ENCODE peak calls at places on chromosomes 4 and X, in nine cellular contexts. M is RWPE1; Y is GM03348; A is nucleus accumbens; H is AG04449; X is activated naive CD4-positive, alpha-beta T cell; B is fibroblast of the conjunctiva; P is H1; S is T-helper 1 cell. I is an unnamed sample.
A peak's percentile ranks its signal among the peaks of the same experiment; 100 is the strongest.

GRCh38 chr4:100081511-100081910 is 108.8 kb downstream of the DDIT4L start:
- DNase-seq in M (peak; percentile 36), Y (no peak), A (no peak), H (no peak), X (no peak), B (no peak), P (no peak), S (no peak), I (no peak)

GRCh38 chrX:4528247-4528646 is 814.8 kb upstream of the PRKX start:
- DNase-seq in M (no peak), Y (no peak), A (no peak), H (no peak), X (no peak), B (no peak), P (no peak), S (no peak), I (no peak)

GRCh38 chr4:8502836-8503585 is 62.4 kb downstream of the TRMT44 start:
- DNase-seq in M (no peak), Y (no peak), A (no peak), H (no peak), X (no peak), B (no peak), P (no peak), S (no peak), I (no peak)

GRCh38 chr4:145484240-145484846 is 2.7 kb downstream of the SMAD1 start:
- DNase-seq in M (no peak), Y (no peak), A (no peak), H (no peak), X (no peak), B (no peak), P (no peak), S (no peak), I (no peak)

GRCh38 chrX:46587158-46587557 is 13.6 kb downstream of the CHST7 start:
- DNase-seq in M (no peak), Y (peak; percentile 45), A (no peak), H (no peak), X (no peak), B (no peak), P (no peak), S (no peak), I (no peak)

GRCh38 chr4:152106113-152106763 is 345.4 kb upstream of the GATB start:
- DNase-seq in M (peak; percentile 90), Y (peak; percentile 89), A (peak; percentile 62), H (peak; percentile 78), X (no peak), B (peak; percentile 80), P (no peak), S (no peak), I (peak; percentile 66)

GRCh38 chr4:130479020-130479419 is 1383.1 kb downstream of the C4orf33 start:
- DNase-seq in M (peak; percentile 20), Y (no peak), A (no peak), H (no peak), X (no peak), B (no peak), P (no peak), S (no peak), I (no peak)

GRCh38 chr4:114019276-114019971 is 40.0 kb upstream of the ARSJ start:
- DNase-seq in M (peak; percentile 26), Y (no peak), A (no peak), H (no peak), X (no peak), B (peak; percentile 20), P (no peak), S (no peak), I (no peak)

GRCh38 chr4:167509551-167509950 is 275.3 kb upstream of the SPOCK3 start:
- DNase-seq in M (peak; percentile 4), Y (no peak), A (no peak), H (no peak), X (no peak), B (no peak), P (no peak), S (no peak), I (no peak)

GRCh38 chr4:158823461-158823873 is 54.6 kb downstream of the FNIP2 start:
- DNase-seq in M (no peak), Y (peak; percentile 20), A (no peak), H (no peak), X (no peak), B (no peak), P (no peak), S (no peak), I (no peak)

GRCh38 chrX:97057349-97057909 is 173.7 kb downstream of the RPA4 start:
- DNase-seq in M (no peak), Y (no peak), A (no peak), H (no peak), X (no peak), B (no peak), P (no peak), S (no peak), I (no peak)

GRCh38 chr4:186719925-186720694 is 3.5 kb downstream of the FAT1 start:
- DNase-seq in M (no peak), Y (no peak), A (no peak), H (no peak), X (no peak), B (no peak), P (no peak), S (no peak), I (no peak)

GRCh38 chrX:50941638-50942037 is 31.1 kb downstream of the BMP15 start:
- DNase-seq in M (no peak), Y (no peak), A (no peak), H (no peak), X (no peak), B (no peak), P (peak; percentile 40), S (no peak), I (no peak)

GRCh38 chr4:147481577-147482109 is 746 bp downstream of the EDNRA start:
- DNase-seq in M (no peak), Y (no peak), A (no peak), H (no peak), X (no peak), B (no peak), P (peak; percentile 61), S (no peak), I (no peak)

GRCh38 chr4:100581337-100581736 is 63.5 kb upstream of the EMCN start:
- DNase-seq in M (peak; percentile 85), Y (no peak), A (no peak), H (no peak), X (no peak), B (no peak), P (no peak), S (no peak), I (no peak)

GRCh38 chrX:155544886-155545285 is 67.9 kb downstream of the TMLHE start:
- DNase-seq in M (no peak), Y (no peak), A (no peak), H (no peak), X (no peak), B (no peak), P (no peak), S (no peak), I (no peak)

GRCh38 chr4:75107703-75108612 is 175.0 kb downstream of the PARM1 start:
- DNase-seq in M (no peak), Y (no peak), A (no peak), H (no peak), X (no peak), B (no peak), P (no peak), S (no peak), I (no peak)

GRCh38 chrX:1493877-1494510 is 41.3 kb upstream of the ASMTL start:
- DNase-seq in M (no peak), Y (no peak), A (no peak), H (no peak), X (no peak), B (no peak), P (peak; percentile 59), S (no peak), I (no peak)

GRCh38 chrX:118373538-118373937 is 27.6 kb downstream of the WDR44 start:
- DNase-seq in M (no peak), Y (no peak), A (no peak), H (no peak), X (no peak), B (no peak), P (no peak), S (no peak), I (no peak)

GRCh38 chrX:108464604-108465003 is 25.0 kb downstream of the COL4A5 start:
- DNase-seq in M (no peak), Y (no peak), A (no peak), H (peak; percentile 26), X (no peak), B (no peak), P (no peak), S (no peak), I (no peak)

GRCh38 chr4:123588631-123589223 is 192.1 kb downstream of the SPRY1 start:
- DNase-seq in M (no peak), Y (no peak), A (no peak), H (no peak), X (no peak), B (no peak), P (no peak), S (no peak), I (no peak)

GRCh38 chr4:72860766-72861165 is 208.8 kb downstream of the COX18 start:
- DNase-seq in M (no peak), Y (no peak), A (no peak), H (no peak), X (no peak), B (no peak), P (no peak), S (no peak), I (no peak)

GRCh38 chr4:24322517-24322916 is 261.8 kb downstream of the DHX15 start:
- DNase-seq in M (no peak), Y (no peak), A (peak; percentile 44), H (no peak), X (no peak), B (no peak), P (no peak), S (no peak), I (peak; percentile 75)

GRCh38 chrX:41067721-41068120 is 17.5 kb upstream of the USP9X start:
- DNase-seq in M (no peak), Y (no peak), A (no peak), H (no peak), X (no peak), B (no peak), P (no peak), S (no peak), I (no peak)

GRCh38 chrX:22748093-22748999 is 251.4 kb upstream of the DDX53 start:
- DNase-seq in M (peak; percentile 3), Y (peak; percentile 29), A (no peak), H (no peak), X (peak; percentile 4), B (peak; percentile 38), P (peak; percentile 47), S (peak; percentile 3), I (no peak)

GRCh38 chrX:69150294-69150960 is 14.8 kb downstream of the PJA1 start:
- DNase-seq in M (peak; percentile 77), Y (no peak), A (no peak), H (no peak), X (no peak), B (no peak), P (no peak), S (no peak), I (no peak)

GRCh38 chr4:79015406-79015805 is 76.2 kb upstream of the PAQR3 start:
- DNase-seq in M (no peak), Y (no peak), A (no peak), H (no peak), X (no peak), B (no peak), P (no peak), S (no peak), I (no peak)

GRCh38 chr4:135770505-135770904 is 1568.9 kb upstream of the PABPC4L start:
- DNase-seq in M (peak; percentile 0), Y (no peak), A (no peak), H (no peak), X (no peak), B (no peak), P (no peak), S (no peak), I (no peak)

GRCh38 chrX:1462596-1463251 is 10.0 kb upstream of the ASMTL start:
- DNase-seq in M (no peak), Y (no peak), A (no peak), H (peak; percentile 5), X (peak; percentile 42), B (peak; percentile 28), P (peak; percentile 26), S (peak; percentile 64), I (no peak)

GRCh38 chr4:60579335-60579734 is 620.8 kb upstream of the ADGRL3 start:
- DNase-seq in M (peak; percentile 17), Y (no peak), A (no peak), H (no peak), X (no peak), B (no peak), P (no peak), S (no peak), I (no peak)

GRCh38 chr4:56953680-56954520 is 23.5 kb downstream of the NOA1 start:
- DNase-seq in M (no peak), Y (no peak), A (no peak), H (no peak), X (no peak), B (no peak), P (no peak), S (no peak), I (peak; percentile 61)

I was measured in putamen.